ENCODE peak calls at places on chromosome 13, in ten cellular contexts. One of them, this sample, is unnamed.

GRCh38 chr13:94701313-94702180 is 10.8 kb downstream of the SOX21 start:
- DNase-seq in occipital lobe: no peak
- DNase-seq in iPS-NIHi11: no peak
- DNase-seq in skeletal muscle cell: no peak
- DNase-seq in GOT3: no peak
- DNase-seq in activated T-cell treated with anti-CD3 and anti-CD28 coated beads for 1 hour: no peak
- DNase-seq in ascending aorta: no peak
- DNase-seq in brain microvascular endothelial cell: no peak
- DNase-seq in ELF-1: no peak
- DNase-seq in COLO829: no peak
- DNase-seq in this sample: no peak

GRCh38 chr13:93289047-93289446 is 62.4 kb downstream of the GPC6 start:
- DNase-seq in GOT3: no peak
- DNase-seq in ELF-1: no peak
- DNase-seq in COLO829: no peak
- DNase-seq in activated T-cell treated with anti-CD3 and anti-CD28 coated beads for 1 hour: no peak
- DNase-seq in occipital lobe: no peak
- DNase-seq in skeletal muscle cell: no peak
- DNase-seq in brain microvascular endothelial cell: no peak
- DNase-seq in ascending aorta: no peak
- DNase-seq in iPS-NIHi11: no peak
- DNase-seq in this sample: no peak

GRCh38 chr13:45370922-45371406 is 30.0 kb upstream of the TPT1 start:
- DNase-seq in COLO829: peak; percentile 71
- DNase-seq in brain microvascular endothelial cell: peak; percentile 51
- DNase-seq in activated T-cell treated with anti-CD3 and anti-CD28 coated beads for 1 hour: peak; percentile 49
- DNase-seq in skeletal muscle cell: peak; percentile 53
- DNase-seq in ELF-1: peak; percentile 92
- DNase-seq in occipital lobe: no peak
- DNase-seq in GOT3: no peak
- DNase-seq in iPS-NIHi11: peak; percentile 91
- DNase-seq in ascending aorta: peak; percentile 79
- DNase-seq in this sample: peak; percentile 63

GRCh38 chr13:97272526-97272925 is 50.4 kb downstream of the MBNL2 start:
- DNase-seq in activated T-cell treated with anti-CD3 and anti-CD28 coated beads for 1 hour: no peak
- DNase-seq in GOT3: no peak
- DNase-seq in ascending aorta: no peak
- DNase-seq in ELF-1: no peak
- DNase-seq in iPS-NIHi11: no peak
- DNase-seq in skeletal muscle cell: no peak
- DNase-seq in occipital lobe: no peak
- DNase-seq in COLO829: no peak
- DNase-seq in brain microvascular endothelial cell: no peak
- DNase-seq in this sample: no peak

GRCh38 chr13:97798836-97799235 is 154.6 kb upstream of the IPO5 start:
- DNase-seq in ascending aorta: no peak
- DNase-seq in brain microvascular endothelial cell: no peak
- DNase-seq in COLO829: no peak
- DNase-seq in GOT3: no peak
- DNase-seq in occipital lobe: no peak
- DNase-seq in iPS-NIHi11: no peak
- DNase-seq in activated T-cell treated with anti-CD3 and anti-CD28 coated beads for 1 hour: no peak
- DNase-seq in ELF-1: no peak
- DNase-seq in skeletal muscle cell: no peak
- DNase-seq in this sample: no peak

GRCh38 chr13:44058586-44059238 is 179.0 kb downstream of the LACC1 start:
- DNase-seq in COLO829: no peak
- DNase-seq in ELF-1: peak; percentile 15
- DNase-seq in activated T-cell treated with anti-CD3 and anti-CD28 coated beads for 1 hour: no peak
- DNase-seq in iPS-NIHi11: peak; percentile 14
- DNase-seq in occipital lobe: no peak
- DNase-seq in ascending aorta: no peak
- DNase-seq in brain microvascular endothelial cell: no peak
- DNase-seq in skeletal muscle cell: no peak
- DNase-seq in GOT3: no peak
- DNase-seq in this sample: no peak

GRCh38 chr13:99085139-99085845 is 107.4 kb upstream of the DOCK9 start:
- DNase-seq in iPS-NIHi11: peak; percentile 38
- DNase-seq in activated T-cell treated with anti-CD3 and anti-CD28 coated beads for 1 hour: no peak
- DNase-seq in COLO829: no peak
- DNase-seq in GOT3: no peak
- DNase-seq in ascending aorta: no peak
- DNase-seq in ELF-1: peak; percentile 50
- DNase-seq in occipital lobe: no peak
- DNase-seq in brain microvascular endothelial cell: no peak
- DNase-seq in skeletal muscle cell: no peak
- DNase-seq in this sample: no peak

GRCh38 chr13:83634601-83635000 is 247.7 kb downstream of the SLITRK1 start:
- DNase-seq in ELF-1: no peak
- DNase-seq in ascending aorta: no peak
- DNase-seq in GOT3: no peak
- DNase-seq in activated T-cell treated with anti-CD3 and anti-CD28 coated beads for 1 hour: no peak
- DNase-seq in occipital lobe: no peak
- DNase-seq in skeletal muscle cell: no peak
- DNase-seq in COLO829: no peak
- DNase-seq in brain microvascular endothelial cell: no peak
- DNase-seq in iPS-NIHi11: no peak
- DNase-seq in this sample: no peak

GRCh38 chr13:37910790-37911189 is 41.2 kb upstream of the TRPC4 start:
- DNase-seq in skeletal muscle cell: no peak
- DNase-seq in iPS-NIHi11: no peak
- DNase-seq in ELF-1: no peak
- DNase-seq in ascending aorta: no peak
- DNase-seq in brain microvascular endothelial cell: no peak
- DNase-seq in COLO829: no peak
- DNase-seq in occipital lobe: no peak
- DNase-seq in GOT3: no peak
- DNase-seq in activated T-cell treated with anti-CD3 and anti-CD28 coated beads for 1 hour: no peak
- DNase-seq in this sample: no peak

GRCh38 chr13:67267136-67267535 is 37.0 kb upstream of the PCDH9 start:
- DNase-seq in iPS-NIHi11: no peak
- DNase-seq in ELF-1: no peak
- DNase-seq in skeletal muscle cell: no peak
- DNase-seq in brain microvascular endothelial cell: peak; percentile 14
- DNase-seq in ascending aorta: no peak
- DNase-seq in GOT3: no peak
- DNase-seq in COLO829: no peak
- DNase-seq in activated T-cell treated with anti-CD3 and anti-CD28 coated beads for 1 hour: no peak
- DNase-seq in occipital lobe: no peak
- DNase-seq in this sample: no peak

GRCh38 chr13:91701975-91702374 is 303.6 kb downstream of the GPC5 start:
- DNase-seq in occipital lobe: no peak
- DNase-seq in ascending aorta: no peak
- DNase-seq in brain microvascular endothelial cell: no peak
- DNase-seq in ELF-1: no peak
- DNase-seq in iPS-NIHi11: no peak
- DNase-seq in COLO829: no peak
- DNase-seq in GOT3: no peak
- DNase-seq in skeletal muscle cell: no peak
- DNase-seq in activated T-cell treated with anti-CD3 and anti-CD28 coated beads for 1 hour: no peak
- DNase-seq in this sample: no peak

GRCh38 chr13:37608750-37609339 is 10.3 kb upstream of the POSTN start:
- DNase-seq in activated T-cell treated with anti-CD3 and anti-CD28 coated beads for 1 hour: no peak
- DNase-seq in GOT3: no peak
- DNase-seq in iPS-NIHi11: no peak
- DNase-seq in ELF-1: no peak
- DNase-seq in COLO829: no peak
- DNase-seq in ascending aorta: no peak
- DNase-seq in brain microvascular endothelial cell: no peak
- DNase-seq in skeletal muscle cell: no peak
- DNase-seq in occipital lobe: no peak
- DNase-seq in this sample: no peak

GRCh38 chr13:102017248-102017647 is 384.6 kb downstream of the FGF14 start:
- DNase-seq in ELF-1: no peak
- DNase-seq in brain microvascular endothelial cell: no peak
- DNase-seq in occipital lobe: no peak
- DNase-seq in activated T-cell treated with anti-CD3 and anti-CD28 coated beads for 1 hour: no peak
- DNase-seq in ascending aorta: no peak
- DNase-seq in skeletal muscle cell: no peak
- DNase-seq in iPS-NIHi11: no peak
- DNase-seq in GOT3: no peak
- DNase-seq in COLO829: no peak
- DNase-seq in this sample: no peak

GRCh38 chr13:70874646-70875045 is 766.4 kb upstream of the KLHL1 start:
- DNase-seq in skeletal muscle cell: no peak
- DNase-seq in GOT3: no peak
- DNase-seq in ascending aorta: no peak
- DNase-seq in COLO829: no peak
- DNase-seq in iPS-NIHi11: no peak
- DNase-seq in occipital lobe: no peak
- DNase-seq in brain microvascular endothelial cell: no peak
- DNase-seq in ELF-1: no peak
- DNase-seq in activated T-cell treated with anti-CD3 and anti-CD28 coated beads for 1 hour: no peak
- DNase-seq in this sample: no peak

GRCh38 chr13:18951412-18951811 is 230.2 kb downstream of the TUBA3C start:
- DNase-seq in skeletal muscle cell: no peak
- DNase-seq in COLO829: no peak
- DNase-seq in ELF-1: no peak
- DNase-seq in activated T-cell treated with anti-CD3 and anti-CD28 coated beads for 1 hour: no peak
- DNase-seq in occipital lobe: no peak
- DNase-seq in brain microvascular endothelial cell: no peak
- DNase-seq in iPS-NIHi11: peak; percentile 3
- DNase-seq in GOT3: no peak
- DNase-seq in ascending aorta: no peak
- DNase-seq in this sample: no peak

GRCh38 chr13:96179309-96179708 is 89.4 kb downstream of the HS6ST3 start:
- DNase-seq in brain microvascular endothelial cell: no peak
- DNase-seq in COLO829: no peak
- DNase-seq in occipital lobe: no peak
- DNase-seq in GOT3: no peak
- DNase-seq in ELF-1: no peak
- DNase-seq in activated T-cell treated with anti-CD3 and anti-CD28 coated beads for 1 hour: no peak
- DNase-seq in skeletal muscle cell: no peak
- DNase-seq in iPS-NIHi11: no peak
- DNase-seq in ascending aorta: no peak
- DNase-seq in this sample: no peak

This sample was measured in gastrocnemius medialis.